ENCODE peak calls at places on chromosomes 4 and X, in four cellular contexts. One of them, this sample, is unnamed.

GRCh38 chr4:126440297-126440696 is 1125.5 kb downstream of the FAT4 start:
- DNase-seq in GM12878: no peak
- DNase-seq in SK-N-SH: no peak
- DNase-seq in HepG2: no peak
- DNase-seq in this sample: no peak

GRCh38 chrX:16882188-16882587 is 12.0 kb upstream of the RBBP7 start:
- DNase-seq in GM12878: no peak
- DNase-seq in SK-N-SH: peak
- DNase-seq in HepG2: no peak
- DNase-seq in this sample: no peak

GRCh38 chrX:93874554-93874953 is 200.5 kb downstream of the FAM133A start:
- DNase-seq in GM12878: no peak
- DNase-seq in SK-N-SH: peak
- DNase-seq in HepG2: peak
- DNase-seq in this sample: no peak

GRCh38 chr4:73690051-73690744 is 50.2 kb upstream of the CXCL8 start:
- DNase-seq in GM12878: no peak
- DNase-seq in SK-N-SH: no peak
- DNase-seq in HepG2: no peak
- DNase-seq in this sample: no peak

GRCh38 chrX:19739683-19740082 is 147.7 kb downstream of the SH3KBP1 start:
- DNase-seq in GM12878: no peak
- DNase-seq in SK-N-SH: peak
- DNase-seq in HepG2: peak
- DNase-seq in this sample: peak

GRCh38 chr4:90328558-90328957 is 201.4 kb downstream of the CCSER1 start:
- DNase-seq in GM12878: no peak
- DNase-seq in SK-N-SH: peak
- DNase-seq in HepG2: no peak
- DNase-seq in this sample: peak

GRCh38 chr4:185708348-185708747 is 103.6 kb downstream of the SORBS2 start:
- DNase-seq in GM12878: no peak
- DNase-seq in SK-N-SH: no peak
- DNase-seq in HepG2: no peak
- DNase-seq in this sample: no peak

GRCh38 chr4:2806392-2807355 is 13.8 kb downstream of the SH3BP2 start:
- DNase-seq in GM12878: no peak
- DNase-seq in SK-N-SH: peak
- DNase-seq in HepG2: no peak
- DNase-seq in this sample: no peak

GRCh38 chrX:87338510-87338909 is 179.1 kb upstream of the KLHL4 start:
- DNase-seq in GM12878: no peak
- DNase-seq in SK-N-SH: no peak
- DNase-seq in HepG2: peak
- DNase-seq in this sample: no peak

GRCh38 chr4:74624351-74625151 is 169.8 kb downstream of the BTC start:
- DNase-seq in GM12878: no peak
- DNase-seq in SK-N-SH: no peak
- DNase-seq in HepG2: peak
- DNase-seq in this sample: peak

GRCh38 chr4:2384245-2384644 is 34.2 kb downstream of the ZFYVE28 start:
- DNase-seq in GM12878: no peak
- DNase-seq in SK-N-SH: no peak
- DNase-seq in HepG2: no peak
- DNase-seq in this sample: no peak

GRCh38 chr4:2981256-2981804 is 18.0 kb downstream of the GRK4 start:
- DNase-seq in GM12878: no peak
- DNase-seq in SK-N-SH: no peak
- DNase-seq in HepG2: no peak
- DNase-seq in this sample: no peak

GRCh38 chrX:155997436-155997835 is at the start of gene IL9R:
- DNase-seq in GM12878: peak
- DNase-seq in SK-N-SH: no peak
- DNase-seq in HepG2: no peak
- DNase-seq in this sample: no peak

DNA sequence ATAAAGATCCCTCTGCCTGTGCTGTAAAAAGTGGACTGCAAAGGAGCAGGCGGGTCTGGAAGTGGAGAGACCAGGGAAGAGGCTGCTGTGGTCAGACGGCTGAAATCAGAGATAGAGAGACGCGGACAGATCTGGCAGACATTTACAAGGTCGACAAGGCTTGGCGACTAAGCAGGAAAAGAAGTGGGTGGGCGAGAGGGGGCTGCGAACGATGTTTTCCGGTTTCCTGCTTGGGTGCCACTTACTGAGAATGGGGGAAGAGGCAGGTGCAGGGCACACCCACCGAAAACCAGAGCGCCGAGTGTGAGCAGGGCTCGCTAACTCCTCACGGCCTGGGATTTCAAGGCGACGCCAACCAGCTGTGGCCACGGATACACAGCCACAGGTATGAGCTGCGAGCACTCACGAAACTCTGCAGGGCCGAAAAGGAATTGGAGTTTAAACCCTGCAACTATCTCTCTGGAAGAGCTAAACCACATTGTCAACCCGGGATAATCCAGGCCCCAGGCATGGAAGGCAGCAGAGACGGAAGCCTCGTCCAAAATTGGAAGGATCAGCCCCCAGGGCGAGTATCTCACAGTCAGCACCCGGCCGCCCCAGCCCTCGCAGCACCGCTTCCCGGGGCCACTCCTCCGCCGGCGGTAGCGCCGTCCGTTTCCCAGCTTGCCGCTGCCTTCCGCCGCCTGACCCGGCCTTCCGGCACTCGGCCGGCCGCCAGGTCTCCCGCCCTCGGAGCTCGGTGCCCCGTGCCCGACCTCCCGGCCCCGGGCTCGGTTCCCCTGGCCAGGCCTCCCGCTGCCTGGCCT is 824 bp downstream of the CASP3 start:
- DNase-seq in GM12878: no peak
- DNase-seq in SK-N-SH: peak
- DNase-seq in HepG2: peak
- DNase-seq in this sample: no peak
- TF ChIP-seq ZBTB33 in GM12878: no peak
- TF ChIP-seq ZBTB33 in SK-N-SH: no peak
- TF ChIP-seq ZBTB33 in HepG2: no peak
- TF ChIP-seq ZBTB33 in this sample: no peak

GRCh38 chr4:80075995-80076394 is 3.0 kb upstream of the ANTXR2 start:
- DNase-seq in GM12878: no peak
- DNase-seq in SK-N-SH: no peak
- DNase-seq in HepG2: no peak
- DNase-seq in this sample: no peak

GRCh38 chr4:80072607-80073361 is at the start of gene ANTXR2:
- DNase-seq in GM12878: no peak
- DNase-seq in SK-N-SH: peak
- DNase-seq in HepG2: peak
- DNase-seq in this sample: peak

GRCh38 chr4:80074059-80074458 is 1.0 kb upstream of the ANTXR2 start:
- DNase-seq in GM12878: no peak
- DNase-seq in SK-N-SH: no peak
- DNase-seq in HepG2: no peak
- DNase-seq in this sample: no peak

GRCh38 chr4:80073362-80074008 is 456 bp upstream of the ANTXR2 start:
- DNase-seq in GM12878: peak
- DNase-seq in SK-N-SH: no peak
- DNase-seq in HepG2: no peak
- DNase-seq in this sample: no peak

DNA sequence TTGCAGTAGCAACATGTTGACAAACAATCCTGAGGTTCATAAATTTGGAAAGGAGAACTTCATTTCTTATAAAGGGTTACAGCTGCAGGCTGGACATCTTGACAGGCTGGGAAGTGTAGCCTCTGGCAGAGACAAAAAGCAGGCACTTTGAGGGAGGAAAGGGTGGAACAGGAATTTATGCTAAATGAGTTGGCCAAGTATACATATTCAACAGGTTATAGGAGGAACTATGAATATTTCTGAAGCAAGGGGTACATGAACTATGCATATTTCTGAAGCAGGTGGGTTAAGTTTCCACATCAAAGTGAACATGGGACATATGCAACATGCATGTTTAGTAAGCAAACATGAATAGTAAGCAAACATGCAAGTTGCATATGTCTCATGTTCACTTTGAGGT is 1.6 kb upstream of the ANTXR2 start:
- DNase-seq in GM12878: no peak
- DNase-seq in SK-N-SH: no peak
- DNase-seq in HepG2: no peak
- DNase-seq in this sample: no peak
- H3K4me3 ChIP-seq in GM12878: no peak
- H3K4me3 ChIP-seq in SK-N-SH: no peak
- H3K4me3 ChIP-seq in HepG2: no peak
- H3K4me3 ChIP-seq in this sample: no peak

GRCh38 chrX:136210243-136210642 is 41.0 kb downstream of the MAP7D3 start:
- DNase-seq in GM12878: no peak
- DNase-seq in SK-N-SH: no peak
- DNase-seq in HepG2: no peak
- DNase-seq in this sample: no peak
- TF ChIP-seq ZBTB33 in GM12878: no peak
- TF ChIP-seq ZBTB33 in SK-N-SH: no peak
- TF ChIP-seq ZBTB33 in HepG2: no peak
- TF ChIP-seq ZBTB33 in this sample: no peak

DNA sequence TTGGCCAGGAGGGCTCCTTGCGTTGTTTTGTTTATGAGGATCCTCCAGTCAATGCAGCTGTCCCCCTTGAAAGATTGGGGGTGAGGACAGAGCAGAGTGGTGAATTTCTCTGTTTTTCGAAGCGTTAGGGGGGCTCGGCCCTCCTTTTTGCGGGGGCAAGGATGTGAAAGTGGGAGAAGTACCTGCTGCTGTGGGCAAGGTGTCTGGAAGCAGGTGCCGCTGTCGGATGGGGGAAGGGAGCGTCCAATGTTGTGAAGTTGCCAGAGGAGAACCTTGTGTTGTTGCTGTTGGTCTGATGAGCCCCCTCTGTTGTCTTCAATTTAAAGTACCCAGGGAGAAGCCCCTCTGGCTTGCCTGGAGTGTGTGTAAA is 613 bp downstream of the GLRB start:
- DNase-seq in GM12878: no peak
- DNase-seq in SK-N-SH: peak
- DNase-seq in HepG2: no peak
- DNase-seq in this sample: no peak
- H3K4me3 ChIP-seq in GM12878: no peak
- H3K4me3 ChIP-seq in SK-N-SH: peak
- H3K4me3 ChIP-seq in HepG2: peak
- H3K4me3 ChIP-seq in this sample: no peak

DNA sequence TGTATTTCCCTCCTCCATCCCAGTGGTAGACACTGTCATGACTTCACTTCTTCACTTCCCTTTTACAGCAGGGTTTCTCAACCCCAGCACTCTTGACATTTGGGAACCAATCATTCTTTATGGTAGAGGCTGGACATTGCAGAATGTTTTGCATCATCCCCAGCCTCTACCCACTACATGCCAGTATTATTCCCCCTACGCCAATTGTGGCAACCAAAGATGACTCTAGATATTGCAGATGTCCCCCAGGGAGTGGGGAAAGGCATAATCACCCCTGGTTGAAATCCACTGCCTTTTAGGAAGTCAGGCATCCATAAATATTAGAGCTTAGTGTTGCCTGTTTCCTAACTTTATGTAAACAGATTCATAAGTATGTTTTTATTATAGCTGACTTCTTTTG is 138.6 kb downstream of the AMELX start:
- DNase-seq in GM12878: no peak
- DNase-seq in SK-N-SH: no peak
- DNase-seq in HepG2: no peak
- DNase-seq in this sample: no peak
- TF ChIP-seq ZBTB33 in GM12878: no peak
- TF ChIP-seq ZBTB33 in SK-N-SH: no peak
- TF ChIP-seq ZBTB33 in HepG2: no peak
- TF ChIP-seq ZBTB33 in this sample: no peak

GRCh38 chr4:72582853-72583252 is 13.8 kb upstream of the ADAMTS3 start:
- DNase-seq in GM12878: no peak
- DNase-seq in SK-N-SH: no peak
- DNase-seq in HepG2: no peak
- DNase-seq in this sample: no peak

GRCh38 chr4:72592076-72592475 is 23.1 kb upstream of the ADAMTS3 start:
- DNase-seq in GM12878: no peak
- DNase-seq in SK-N-SH: peak
- DNase-seq in HepG2: no peak
- DNase-seq in this sample: no peak

GRCh38 chr4:72591547-72591946 is 22.5 kb upstream of the ADAMTS3 start:
- DNase-seq in GM12878: no peak
- DNase-seq in SK-N-SH: peak
- DNase-seq in HepG2: no peak
- DNase-seq in this sample: no peak

DNA sequence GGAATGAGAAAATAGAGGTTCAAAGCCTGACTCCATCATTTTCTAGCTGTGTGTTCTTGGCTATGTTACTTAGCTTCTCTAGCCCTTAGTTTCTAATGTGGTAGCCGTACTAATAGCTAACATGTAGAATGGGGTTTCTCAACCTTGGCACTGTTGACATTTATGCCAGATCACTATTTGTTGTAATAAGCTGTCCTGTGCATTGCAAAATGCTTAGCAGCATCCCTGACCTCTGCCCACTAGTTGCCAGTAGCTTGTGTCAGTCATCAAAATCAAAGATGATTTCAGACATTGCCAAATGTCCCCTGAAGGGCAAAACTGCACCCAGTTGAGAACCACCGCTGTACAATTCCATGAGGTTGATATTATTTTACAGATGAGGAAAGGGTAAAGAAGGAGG is 18.3 kb upstream of the ADAMTS3 start:
- DNase-seq in GM12878: no peak
- DNase-seq in SK-N-SH: no peak
- DNase-seq in HepG2: no peak
- DNase-seq in this sample: no peak
- H3K4me3 ChIP-seq in GM12878: no peak
- H3K4me3 ChIP-seq in SK-N-SH: no peak
- H3K4me3 ChIP-seq in HepG2: no peak
- H3K4me3 ChIP-seq in this sample: no peak

GRCh38 chr4:8353912-8354453 is 84.4 kb downstream of the HTRA3 start:
- DNase-seq in GM12878: no peak
- DNase-seq in SK-N-SH: no peak
- DNase-seq in HepG2: no peak
- DNase-seq in this sample: no peak
- TF ChIP-seq ZBTB33 in GM12878: no peak
- TF ChIP-seq ZBTB33 in SK-N-SH: no peak
- TF ChIP-seq ZBTB33 in HepG2: no peak
- TF ChIP-seq ZBTB33 in this sample: no peak

This sample was measured in HCT116.